ENCODE peak calls at places on chromosomes 6 and 20, in eight cellular contexts. One of them, this sample, is unnamed.

GRCh38 chr6:113488061-113488460 is 369.1 kb upstream of the MARCKS start:
- DNase-seq in upper lobe of right lung: no peak
- DNase-seq in right lobe of liver: no peak
- DNase-seq in left ventricle myocardium inferior: no peak
- DNase-seq in transverse colon: no peak
- DNase-seq in A549: no peak
- DNase-seq in endothelial cell of umbilical vein: no peak
- DNase-seq in CD8-positive, alpha-beta T cell: no peak
- DNase-seq in this sample: no peak

GRCh38 chr6:153065222-153065621 is 62.7 kb upstream of the MTRF1L start:
- DNase-seq in upper lobe of right lung: no peak
- DNase-seq in CD8-positive, alpha-beta T cell: no peak
- DNase-seq in A549: no peak
- DNase-seq in transverse colon: no peak
- DNase-seq in endothelial cell of umbilical vein: no peak
- DNase-seq in right lobe of liver: no peak
- DNase-seq in left ventricle myocardium inferior: no peak
- DNase-seq in this sample: no peak

GRCh38 chr20:44961024-44961866 is 1.0 kb upstream of the TOMM34 start:
- DNase-seq in upper lobe of right lung: no peak
- DNase-seq in transverse colon: no peak
- DNase-seq in CD8-positive, alpha-beta T cell: no peak
- DNase-seq in right lobe of liver: no peak
- DNase-seq in endothelial cell of umbilical vein: no peak
- DNase-seq in left ventricle myocardium inferior: no peak
- DNase-seq in A549: no peak
- DNase-seq in this sample: no peak

GRCh38 chr6:3654436-3654835 is 97.1 kb downstream of the PXDC1 start:
- DNase-seq in right lobe of liver: no peak
- DNase-seq in transverse colon: no peak
- DNase-seq in left ventricle myocardium inferior: no peak
- DNase-seq in A549: no peak
- DNase-seq in upper lobe of right lung: no peak
- DNase-seq in CD8-positive, alpha-beta T cell: no peak
- DNase-seq in endothelial cell of umbilical vein: no peak
- DNase-seq in this sample: no peak

GRCh38 chr6:142474446-142475289 is 172.9 kb downstream of the ADGRG6 start:
- DNase-seq in endothelial cell of umbilical vein: peak; percentile 71
- DNase-seq in right lobe of liver: no peak
- DNase-seq in transverse colon: no peak
- DNase-seq in CD8-positive, alpha-beta T cell: no peak
- DNase-seq in upper lobe of right lung: peak; percentile 64
- DNase-seq in left ventricle myocardium inferior: no peak
- DNase-seq in A549: peak; percentile 65
- DNase-seq in this sample: peak; percentile 76

GRCh38 chr6:17439243-17439993 is 46.0 kb downstream of the CAP2 start:
- DNase-seq in upper lobe of right lung: no peak
- DNase-seq in endothelial cell of umbilical vein: peak; percentile 20
- DNase-seq in A549: no peak
- DNase-seq in right lobe of liver: no peak
- DNase-seq in CD8-positive, alpha-beta T cell: no peak
- DNase-seq in left ventricle myocardium inferior: no peak
- DNase-seq in transverse colon: no peak
- DNase-seq in this sample: no peak

GRCh38 chr20:41101660-41102059 is 35.7 kb upstream of the PLCG1 start:
- DNase-seq in left ventricle myocardium inferior: no peak
- DNase-seq in right lobe of liver: no peak
- DNase-seq in upper lobe of right lung: no peak
- DNase-seq in A549: no peak
- DNase-seq in endothelial cell of umbilical vein: no peak
- DNase-seq in transverse colon: no peak
- DNase-seq in CD8-positive, alpha-beta T cell: no peak
- DNase-seq in this sample: no peak

GRCh38 chr6:24951831-24952299 is 16.1 kb upstream of the RIPOR2 start:
- DNase-seq in transverse colon: peak; percentile 21
- DNase-seq in left ventricle myocardium inferior: no peak
- DNase-seq in CD8-positive, alpha-beta T cell: peak; percentile 75
- DNase-seq in A549: no peak
- DNase-seq in endothelial cell of umbilical vein: no peak
- DNase-seq in right lobe of liver: no peak
- DNase-seq in upper lobe of right lung: no peak
- DNase-seq in this sample: no peak

GRCh38 chr6:43125119-43125518 is 46.0 kb upstream of the SRF start:
- DNase-seq in endothelial cell of umbilical vein: no peak
- DNase-seq in A549: no peak
- DNase-seq in CD8-positive, alpha-beta T cell: no peak
- DNase-seq in right lobe of liver: no peak
- DNase-seq in transverse colon: no peak
- DNase-seq in left ventricle myocardium inferior: no peak
- DNase-seq in upper lobe of right lung: no peak
- DNase-seq in this sample: no peak

DNA sequence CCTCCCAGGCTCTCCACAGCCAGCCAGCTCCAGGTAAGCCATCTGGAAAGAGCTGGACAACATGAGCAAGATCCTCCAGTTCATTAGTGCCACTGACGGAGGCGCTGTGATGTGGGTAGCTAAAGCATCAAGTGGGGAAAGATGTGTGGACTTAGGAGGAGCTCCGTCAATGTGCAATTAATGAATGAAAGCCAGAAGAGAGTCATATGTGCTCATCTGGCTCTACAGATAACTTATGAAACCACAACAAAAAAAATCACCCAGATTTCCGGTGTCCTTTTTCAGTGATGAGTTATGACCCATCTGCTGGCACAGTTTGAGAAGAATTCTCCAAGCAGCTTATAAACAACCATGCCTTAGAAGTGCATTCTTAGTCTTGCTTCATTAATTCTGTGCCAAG is 311.7 kb upstream of the PLCB4 start:
- DNase-seq in upper lobe of right lung: no peak
- DNase-seq in right lobe of liver: no peak
- DNase-seq in endothelial cell of umbilical vein: no peak
- DNase-seq in left ventricle myocardium inferior: no peak
- DNase-seq in A549: peak; percentile 20
- DNase-seq in transverse colon: no peak
- DNase-seq in CD8-positive, alpha-beta T cell: no peak
- DNase-seq in this sample: no peak
- TF ChIP-seq CTCF in upper lobe of right lung: no peak
- TF ChIP-seq CTCF in right lobe of liver: no peak
- TF ChIP-seq CTCF in endothelial cell of umbilical vein: no peak
- TF ChIP-seq CTCF in left ventricle myocardium inferior: no peak
- TF ChIP-seq CTCF in A549: no peak
- TF ChIP-seq CTCF in transverse colon: no peak
- TF ChIP-seq CTCF in CD8-positive, alpha-beta T cell: no peak
- TF ChIP-seq CTCF in this sample: no peak

GRCh38 chr20:6051505-6051904 is 2.4 kb downstream of the LRRN4 start:
- DNase-seq in left ventricle myocardium inferior: no peak
- DNase-seq in upper lobe of right lung: no peak
- DNase-seq in CD8-positive, alpha-beta T cell: no peak
- DNase-seq in transverse colon: no peak
- DNase-seq in endothelial cell of umbilical vein: peak; percentile 15
- DNase-seq in right lobe of liver: no peak
- DNase-seq in A549: no peak
- DNase-seq in this sample: no peak
- H3K27ac ChIP-seq in left ventricle myocardium inferior: no peak overlapping the region
- H3K27ac ChIP-seq in upper lobe of right lung: no peak overlapping the region
- H3K27ac ChIP-seq in CD8-positive, alpha-beta T cell: no peak overlapping the region
- H3K27ac ChIP-seq in transverse colon: no peak overlapping the region
- H3K27ac ChIP-seq in endothelial cell of umbilical vein: no peak overlapping the region
- H3K27ac ChIP-seq in right lobe of liver: no peak overlapping the region
- H3K27ac ChIP-seq in A549: no peak overlapping the region
- H3K27ac ChIP-seq in this sample: no peak overlapping the region

GRCh38 chr6:101386982-101387381 is 6.5 kb upstream of the GRIK2 start:
- DNase-seq in left ventricle myocardium inferior: no peak
- DNase-seq in transverse colon: no peak
- DNase-seq in endothelial cell of umbilical vein: no peak
- DNase-seq in A549: no peak
- DNase-seq in right lobe of liver: no peak
- DNase-seq in CD8-positive, alpha-beta T cell: no peak
- DNase-seq in upper lobe of right lung: no peak
- DNase-seq in this sample: no peak
- TF ChIP-seq CTCF in left ventricle myocardium inferior: peak; percentile 31
- TF ChIP-seq CTCF in transverse colon: no peak
- TF ChIP-seq CTCF in endothelial cell of umbilical vein: no peak
- TF ChIP-seq CTCF in A549: no peak
- TF ChIP-seq CTCF in right lobe of liver: no peak
- TF ChIP-seq CTCF in CD8-positive, alpha-beta T cell: no peak
- TF ChIP-seq CTCF in upper lobe of right lung: no peak
- TF ChIP-seq CTCF in this sample: peak; percentile 28

GRCh38 chr20:37345339-37346231 is at the start of gene SRC:
- DNase-seq in right lobe of liver: peak; percentile 75
- DNase-seq in CD8-positive, alpha-beta T cell: peak; percentile 35
- DNase-seq in A549: peak; percentile 83
- DNase-seq in transverse colon: peak; percentile 91
- DNase-seq in endothelial cell of umbilical vein: peak; percentile 53
- DNase-seq in left ventricle myocardium inferior: peak; percentile 85
- DNase-seq in upper lobe of right lung: peak; percentile 93
- DNase-seq in this sample: peak; percentile 83
- H3K27ac ChIP-seq in right lobe of liver: peak within 1 kb of the TSS; percentile 29
- H3K27ac ChIP-seq in CD8-positive, alpha-beta T cell: no peak within 1 kb of the TSS
- H3K27ac ChIP-seq in A549: peak within 1 kb of the TSS; percentile 100
- H3K27ac ChIP-seq in transverse colon: peak within 1 kb of the TSS; percentile 93
- H3K27ac ChIP-seq in endothelial cell of umbilical vein: no peak within 1 kb of the TSS
- H3K27ac ChIP-seq in left ventricle myocardium inferior: peak within 1 kb of the TSS; percentile 80
- H3K27ac ChIP-seq in upper lobe of right lung: peak within 1 kb of the TSS; percentile 81
- H3K27ac ChIP-seq in this sample: peak within 1 kb of the TSS; percentile 84

DNA sequence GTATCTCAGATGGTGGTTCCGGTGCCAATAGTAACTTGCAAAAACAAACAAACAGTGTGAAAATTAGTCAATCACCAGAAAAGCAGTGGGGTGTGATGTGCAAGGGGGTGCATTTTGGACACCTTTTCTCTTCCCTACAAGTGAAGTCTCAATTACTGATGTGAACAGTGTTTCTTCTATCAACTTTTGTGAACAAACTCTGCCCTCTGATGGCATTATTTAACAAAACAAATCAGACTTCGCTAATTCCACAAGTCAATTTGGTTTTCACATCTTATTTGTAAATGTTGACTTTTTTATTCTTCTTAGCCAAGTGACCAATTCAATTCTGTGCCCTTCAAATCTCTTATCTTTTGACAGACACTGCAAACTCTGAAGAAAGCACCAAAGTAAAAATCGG is 212.2 kb downstream of the UST start:
- DNase-seq in left ventricle myocardium inferior: no peak
- DNase-seq in transverse colon: no peak
- DNase-seq in endothelial cell of umbilical vein: no peak
- DNase-seq in CD8-positive, alpha-beta T cell: no peak
- DNase-seq in right lobe of liver: no peak
- DNase-seq in upper lobe of right lung: no peak
- DNase-seq in A549: no peak
- DNase-seq in this sample: no peak
- TF ChIP-seq CTCF in left ventricle myocardium inferior: no peak
- TF ChIP-seq CTCF in transverse colon: no peak
- TF ChIP-seq CTCF in endothelial cell of umbilical vein: no peak
- TF ChIP-seq CTCF in CD8-positive, alpha-beta T cell: no peak
- TF ChIP-seq CTCF in right lobe of liver: no peak
- TF ChIP-seq CTCF in upper lobe of right lung: no peak
- TF ChIP-seq CTCF in A549: no peak
- TF ChIP-seq CTCF in this sample: peak; percentile 4

GRCh38 chr6:14466278-14466677 is 348.7 kb downstream of the CD83 start:
- DNase-seq in A549: no peak
- DNase-seq in CD8-positive, alpha-beta T cell: no peak
- DNase-seq in right lobe of liver: no peak
- DNase-seq in upper lobe of right lung: no peak
- DNase-seq in endothelial cell of umbilical vein: no peak
- DNase-seq in left ventricle myocardium inferior: no peak
- DNase-seq in transverse colon: no peak
- DNase-seq in this sample: no peak
- H3K27ac ChIP-seq in A549: no peak overlapping the region
- H3K27ac ChIP-seq in CD8-positive, alpha-beta T cell: no peak overlapping the region
- H3K27ac ChIP-seq in right lobe of liver: no peak overlapping the region
- H3K27ac ChIP-seq in upper lobe of right lung: no peak overlapping the region
- H3K27ac ChIP-seq in endothelial cell of umbilical vein: no peak overlapping the region
- H3K27ac ChIP-seq in left ventricle myocardium inferior: no peak overlapping the region
- H3K27ac ChIP-seq in transverse colon: no peak overlapping the region
- H3K27ac ChIP-seq in this sample: no peak overlapping the region

DNA sequence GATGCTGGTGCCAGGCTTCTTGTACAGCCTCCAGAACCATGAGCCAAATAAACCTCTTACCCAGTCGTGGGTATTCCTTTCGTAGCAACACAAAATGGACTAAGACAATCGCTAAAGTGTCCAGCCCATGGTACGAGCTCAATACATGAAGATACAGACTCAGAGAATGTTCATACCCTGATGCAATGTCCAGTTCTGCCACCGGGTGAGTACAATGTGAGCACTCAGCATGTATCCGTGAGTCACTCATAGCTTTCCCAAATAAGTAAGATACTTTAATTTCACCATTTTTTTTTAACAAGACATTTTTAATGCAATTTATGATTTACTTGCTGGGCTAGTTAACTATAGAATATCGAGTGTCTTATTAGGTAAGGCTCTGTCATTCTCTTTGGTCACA is 26.7 kb upstream of the PDE10A start:
- DNase-seq in A549: no peak
- DNase-seq in left ventricle myocardium inferior: no peak
- DNase-seq in CD8-positive, alpha-beta T cell: no peak
- DNase-seq in right lobe of liver: no peak
- DNase-seq in transverse colon: no peak
- DNase-seq in endothelial cell of umbilical vein: no peak
- DNase-seq in upper lobe of right lung: no peak
- DNase-seq in this sample: no peak
- TF ChIP-seq CTCF in A549: no peak
- TF ChIP-seq CTCF in left ventricle myocardium inferior: no peak
- TF ChIP-seq CTCF in CD8-positive, alpha-beta T cell: no peak
- TF ChIP-seq CTCF in right lobe of liver: no peak
- TF ChIP-seq CTCF in transverse colon: no peak
- TF ChIP-seq CTCF in endothelial cell of umbilical vein: no peak
- TF ChIP-seq CTCF in upper lobe of right lung: no peak
- TF ChIP-seq CTCF in this sample: no peak